ENCODE peak calls at places on chromosomes 6 and 20, in five cellular contexts. P, D, B, C and N are unnamed samples.

GRCh38 chr6:81985191-81985590 is 232.7 kb upstream of the TENT5A start:
- DNase-seq in C (no peak), B (no peak), P (no peak), D (no peak), N (no peak)

GRCh38 chr6:30903236-30903635 is 4.8 kb upstream of the GTF2H4 start:
- DNase-seq in P (no peak), D (no peak), B (no peak), C (no peak), N (no peak)

GRCh38 chr6:3500262-3501001 is 43.6 kb upstream of the SLC22A23 start:
- DNase-seq in C (no peak), B (no peak), D (no peak), P (no peak), N (peak)

GRCh38 chr6:170451762-170452651 is 101.1 kb downstream of the PSMB1 start:
- DNase-seq in P (no peak), C (no peak), B (no peak), D (no peak), N (no peak)

GRCh38 chr6:168179133-168179532 is 100.1 kb upstream of the FRMD1 start:
- DNase-seq in B (no peak), C (no peak), P (no peak), D (no peak), N (no peak)

GRCh38 chr20:10467985-10468845 is 33.1 kb downstream of the SLX4IP start:
- DNase-seq in P (no peak), D (peak), B (no peak), C (no peak), N (no peak)

GRCh38 chr6:11263185-11263817 is 30.8 kb upstream of the NEDD9 start:
- DNase-seq in P (no peak), B (no peak), D (peak), C (no peak), N (peak)

GRCh38 chr20:59775221-59776055 is 158.0 kb downstream of the SYCP2 start:
- DNase-seq in D (no peak), C (no peak), B (no peak), P (no peak), N (no peak)

GRCh38 chr6:42402184-42402583 is 49.5 kb downstream of the TRERF1 start:
- DNase-seq in D (no peak), C (no peak), B (no peak), P (no peak), N (no peak)

GRCh38 chr20:17882065-17882833 is 86.3 kb downstream of the SNX5 start:
- DNase-seq in C (no peak), P (no peak), D (no peak), B (no peak), N (no peak)

GRCh38 chr20:17849901-17850673 is 118.5 kb downstream of the SNX5 start:
- DNase-seq in C (no peak), D (no peak), B (no peak), P (no peak), N (peak)

GRCh38 chr6:72261554-72261953 is 360.3 kb upstream of the KCNQ5 start:
- DNase-seq in P (no peak), B (no peak), C (no peak), D (no peak), N (no peak)

GRCh38 chr6:127857051-127857637 is 43.7 kb downstream of the THEMIS start:
- DNase-seq in C (no peak), P (no peak), B (no peak), D (no peak), N (no peak)

GRCh38 chr6:87789198-87789899 is 87.3 kb upstream of the AKIRIN2 start:
- DNase-seq in C (no peak), D (no peak), B (no peak), P (no peak), N (peak)

GRCh38 chr20:15931897-15932296 is 641.4 kb downstream of the KIF16B start:
- DNase-seq in P (no peak), D (no peak), B (no peak), C (no peak), N (no peak)

GRCh38 chr6:41577865-41578713 is 31.9 kb downstream of the FOXP4 start:
- DNase-seq in B (no peak), C (no peak), P (no peak), D (peak), N (peak)

GRCh38 chr6:89375427-89375868 is 22.9 kb upstream of the UBE2J1 start:
- DNase-seq in C (no peak), B (no peak), D (peak), P (no peak), N (no peak)

GRCh38 chr20:12989586-12989985 is 19.2 kb upstream of the SPTLC3 start:
- DNase-seq in C (no peak), B (no peak), P (no peak), D (no peak), N (no peak)

GRCh38 chr6:112931835-112932234 is 584.7 kb downstream of the RFPL4B start:
- DNase-seq in D (no peak), C (no peak), P (no peak), B (no peak), N (no peak)

GRCh38 chr6:31821301-31822037 is 6.1 kb upstream of the HSPA1B start:
- DNase-seq in D (peak), C (no peak), P (no peak), B (peak), N (no peak)

GRCh38 chr20:54047048-54047447 is 23.3 kb downstream of the BCAS1 start:
- DNase-seq in C (no peak), D (no peak), P (no peak), B (no peak), N (no peak)